ENCODE peak calls at places on chromosomes 16 and 17, in four cellular contexts. E is A549, R is neural progenitor cell, V is endothelial cell of umbilical vein. Q is an unnamed sample.

GRCh38 chr17:2415081-2415480 is 14.2 kb upstream of the MNT start:
- DNase-seq in E (no peak), V (no peak), R (no peak), Q (no peak)

GRCh38 chr17:76955191-76955590 is 87.0 kb downstream of the MGAT5B start:
- DNase-seq in R (no peak), V (no peak), E (no peak), Q (no peak)

GRCh38 chr17:74186498-74186897 is 17.0 kb upstream of the RPL38 start:
- DNase-seq in E (no peak), V (no peak), R (no peak), Q (no peak)

GRCh38 chr16:27169511-27170071 is 33.7 kb upstream of the KDM8 start:
- DNase-seq in V (peak; percentile 10), E (peak; percentile 68), R (peak; percentile 29), Q (peak; percentile 80)

GRCh38 chr17:74130841-74131240 is 72.6 kb upstream of the RPL38 start:
- DNase-seq in V (no peak), R (no peak), E (no peak), Q (no peak)

GRCh38 chr17:16297367-16298139 is 55.7 kb downstream of the CENPV start:
- DNase-seq in R (peak; percentile 31), E (no peak), V (no peak), Q (no peak)

GRCh38 chr17:78272181-78272913 is 40.9 kb downstream of the TMEM235 start:
- DNase-seq in R (peak; percentile 65), E (peak; percentile 81), V (no peak), Q (no peak)

GRCh38 chr17:48261297-48261880 is 153.8 kb downstream of the SNX11 start:
- DNase-seq in R (peak; percentile 72), E (peak; percentile 92), V (no peak), Q (no peak)

GRCh38 chr17:19024101-19025078 is 19.8 kb upstream of the FAM83G start:
- DNase-seq in V (no peak), R (no peak), E (peak; percentile 49), Q (no peak)

GRCh38 chr16:57462978-57463362 is 491 bp downstream of the POLR2C start:
- DNase-seq in V (peak; percentile 27), R (peak; percentile 43), E (no peak), Q (peak; percentile 24)

GRCh38 chr16:27781195-27781524 is 231.2 kb downstream of the KATNIP start:
- DNase-seq in R (no peak), E (no peak), V (no peak), Q (no peak)

GRCh38 chr16:2019919-2020831 is 590 bp downstream of the NPW start:
- DNase-seq in V (no peak), R (peak; percentile 70), E (no peak), Q (no peak)

GRCh38 chr17:54979657-54980056 is 11.1 kb downstream of the STXBP4 start:
- DNase-seq in R (no peak), E (no peak), V (no peak), Q (no peak)

GRCh38 chr17:77899494-77899893 is 59.0 kb upstream of the TNRC6C start:
- DNase-seq in E (no peak), R (peak; percentile 1), V (no peak), Q (no peak)

GRCh38 chr16:52512297-52512987 is 34.5 kb downstream of the TOX3 start:
- DNase-seq in E (no peak), V (no peak), R (peak; percentile 54), Q (no peak)

GRCh38 chr17:75182569-75183436 is at the start of gene SUMO2:
- DNase-seq in R (peak; percentile 99), V (peak; percentile 96), E (peak; percentile 98), Q (peak; percentile 97)

GRCh38 chr16:78126662-78127061 is 27.2 kb downstream of the WWOX start:
- DNase-seq in R (no peak), E (no peak), V (no peak), Q (no peak)

GRCh38 chr16:15775663-15776304 is 81.0 kb downstream of the MYH11 start:
- DNase-seq in E (no peak), R (no peak), V (no peak), Q (no peak)

GRCh38 chr17:70582777-70583176 is 413.4 kb downstream of the KCNJ2 start:
- DNase-seq in V (no peak), R (peak; percentile 3), E (no peak), Q (no peak)

GRCh38 chr17:81365148-81365600 is 30.1 kb upstream of the BAHCC1 start:
- DNase-seq in V (peak; percentile 61), E (no peak), R (peak; percentile 85), Q (no peak)

GRCh38 chr17:8696951-8697745 is 47.5 kb downstream of the CCDC42 start:
- DNase-seq in R (peak; percentile 13), E (no peak), V (peak; percentile 56), Q (no peak)

GRCh38 chr17:31190351-31190750 is 95.6 kb downstream of the NF1 start:
- DNase-seq in E (no peak), R (no peak), V (peak; percentile 44), Q (no peak)

GRCh38 chr16:74999683-75000480 is 1.1 kb downstream of the ZNRF1 start:
- DNase-seq in E (no peak), V (peak; percentile 52), R (peak; percentile 58), Q (peak; percentile 61)

GRCh38 chr16:21684199-21684598 is 20.4 kb downstream of the OTOA start:
- DNase-seq in V (no peak), E (peak; percentile 47), R (peak; percentile 33), Q (peak; percentile 27)

GRCh38 chr17:41741709-41742108 is 7.3 kb upstream of the HAP1 start:
- DNase-seq in V (no peak), E (no peak), R (no peak), Q (no peak)

GRCh38 chr17:64084086-64084939 is 45.6 kb downstream of the ERN1 start:
- DNase-seq in E (peak; percentile 75), V (peak; percentile 36), R (no peak), Q (peak; percentile 54)

GRCh38 chr17:78808106-78808635 is 26.1 kb upstream of the CYTH1 start:
- DNase-seq in E (no peak), R (no peak), V (no peak), Q (no peak)

GRCh38 chr17:77647531-77647930 is 311.0 kb upstream of the TNRC6C start:
- DNase-seq in R (no peak), E (no peak), V (no peak), Q (no peak)

GRCh38 chr16:77873066-77873465 is 84.7 kb downstream of the VAT1L start:
- DNase-seq in E (no peak), R (no peak), V (no peak), Q (no peak)

GRCh38 chr17:17675416-17675815 is 5.8 kb upstream of the RAI1 start:
- DNase-seq in E (no peak), R (no peak), V (no peak), Q (no peak)

GRCh38 chr16:1535391-1536291 is 2.2 kb downstream of the TMEM204 start:
- DNase-seq in E (no peak), R (no peak), V (no peak), Q (no peak)

GRCh38 chr17:48637323-48638260 is 11.4 kb upstream of the HOXB9 start:
- DNase-seq in E (peak; percentile 72), R (no peak), V (no peak), Q (no peak)

GRCh38 chr17:81210868-81211267 is 11.9 kb downstream of the CEP131 start:
- DNase-seq in R (no peak), E (no peak), V (no peak), Q (no peak)

GRCh38 chr17:39794249-39794970 is 56.7 kb downstream of the GRB7 start:
- DNase-seq in V (no peak), R (no peak), E (no peak), Q (peak; percentile 32)

GRCh38 chr17:33144837-33145236 is 148.3 kb downstream of the ASIC2 start:
- DNase-seq in R (no peak), E (no peak), V (no peak), Q (no peak)

DNA sequence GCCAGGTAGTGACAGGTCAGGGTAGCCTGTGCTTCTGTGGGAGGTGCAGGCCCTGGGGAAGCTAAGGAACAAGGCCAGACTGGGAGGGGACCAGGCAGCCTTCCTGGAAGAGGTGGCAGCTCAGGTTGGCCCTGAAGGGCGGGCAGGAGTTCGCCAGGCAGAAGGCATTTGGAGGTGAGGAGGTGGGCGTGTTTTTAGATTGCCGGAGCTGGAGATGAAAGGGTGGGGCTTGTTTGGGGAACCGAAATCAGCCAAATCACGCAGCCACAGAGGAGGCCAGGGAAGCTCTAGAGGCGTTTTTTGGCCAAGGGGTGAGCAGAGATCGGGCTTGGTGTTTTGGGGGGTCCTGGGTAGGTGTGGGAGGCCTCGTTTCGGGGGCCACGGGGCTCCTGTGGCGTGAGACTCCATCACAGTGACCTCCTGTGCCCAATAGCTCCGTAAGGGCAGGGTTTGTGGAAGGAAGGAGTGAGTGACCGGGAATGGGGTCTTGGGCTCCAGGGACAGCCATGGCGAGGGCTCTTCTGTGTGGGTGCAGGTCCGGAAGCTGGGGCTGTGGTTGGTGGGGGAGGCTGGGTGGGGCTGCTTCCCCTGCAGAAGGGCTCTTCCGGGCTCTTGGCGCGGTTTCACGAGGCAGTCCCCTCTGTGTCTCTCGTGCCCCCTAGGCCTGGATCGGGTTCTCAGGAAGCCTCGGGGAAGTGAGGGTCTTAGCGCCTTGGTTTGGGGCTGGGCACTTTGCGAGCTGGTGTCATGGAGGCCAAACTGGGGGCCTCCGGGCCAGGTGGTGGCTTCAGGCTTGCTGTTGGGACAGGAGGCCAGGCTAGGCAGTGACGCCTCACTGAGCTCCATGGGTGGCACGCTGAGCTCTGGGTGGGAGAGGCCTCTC is 7.8 kb downstream of the ADCY7 start:
- DNase-seq in E (no peak), V (no peak), R (no peak), Q (peak; percentile 39)
- H3K4me2 ChIP-seq in E (no peak overlapping the region), V (no peak overlapping the region), R (no peak overlapping the region), Q (no peak overlapping the region)

DNA sequence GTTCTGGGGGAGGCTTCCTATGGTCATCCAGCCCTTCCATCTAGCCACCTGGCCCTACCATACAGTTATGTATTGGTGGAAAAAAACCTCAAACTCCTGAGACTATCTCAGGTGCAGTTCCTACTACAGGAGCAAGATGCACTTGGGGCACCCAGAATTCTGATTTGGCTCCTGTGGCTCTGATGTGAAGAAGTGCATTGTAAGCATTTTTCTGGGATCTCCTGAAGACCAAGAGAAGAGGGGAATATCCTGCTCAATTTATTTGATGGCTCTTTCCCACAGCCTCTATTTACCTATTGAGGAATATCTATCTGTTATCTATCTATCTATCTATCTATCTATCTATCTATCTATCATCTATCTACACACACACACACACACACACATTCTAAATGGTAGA is 1981.5 kb downstream of the TP53TG3F start:
- DNase-seq in R (no peak), E (no peak), V (no peak), Q (no peak)
- H3K9me3 ChIP-seq in R (peaks cover 39% of the 10 kb centered on the region), E (no peaks in the 10 kb centered on the region), V (peaks cover 7% of the 10 kb centered on the region), Q (peaks cover 18% of the 10 kb centered on the region)

GRCh38 chr16:68792465-68793324 is 50.6 kb upstream of the TANGO6 start:
- DNase-seq in V (no peak), E (peak; percentile 47), R (no peak), Q (no peak)
- H3K27ac ChIP-seq in V (no peak overlapping the region), E (peak overlapping the region; percentile 86), R (no peak overlapping the region), Q (no peak overlapping the region)

GRCh38 chr16:3530371-3530914 is 29.6 kb downstream of the CLUAP1 start:
- DNase-seq in R (no peak), V (no peak), E (peak; percentile 60), Q (no peak)
- H3K4me2 ChIP-seq in R (no peak overlapping the region), V (no peak overlapping the region), E (no peak overlapping the region), Q (no peak overlapping the region)

GRCh38 chr16:31879937-31880321 is 6.3 kb downstream of the ZNF267 start:
- DNase-seq in V (no peak), R (no peak), E (no peak), Q (no peak)
- H3K9me3 ChIP-seq in V (no peaks in the 10 kb centered on the region), R (no peaks in the 10 kb centered on the region), E (peaks cover 81% of the 10 kb centered on the region), Q (no peaks in the 10 kb centered on the region)

GRCh38 chr16:89478576-89479221 is 11.7 kb downstream of the ANKRD11 start:
- DNase-seq in E (peak; percentile 44), R (no peak), V (no peak), Q (no peak)
- H3K27ac ChIP-seq in E (peak overlapping the region; percentile 27), R (peak overlapping the region; percentile 8), V (no peak overlapping the region), Q (no peak overlapping the region)